ENCODE peak calls at places on chromosomes 7 and 10, in six cellular contexts. One of them, this sample, is unnamed.

GRCh38 chr7:66352071-66352470 is 146.9 kb downstream of the TPST1 start:
- DNase-seq in coronary artery: no peak
- DNase-seq in upper lobe of left lung: no peak
- DNase-seq in GM18507: no peak
- DNase-seq in stromal cell of bone marrow: no peak
- DNase-seq in NCI-H460: no peak
- DNase-seq in this sample: no peak

GRCh38 chr7:76358053-76358477 is 726 bp downstream of the YWHAG start:
- DNase-seq in NCI-H460: no peak
- DNase-seq in coronary artery: no peak
- DNase-seq in GM18507: no peak
- DNase-seq in stromal cell of bone marrow: no peak
- DNase-seq in upper lobe of left lung: no peak
- DNase-seq in this sample: no peak

GRCh38 chr10:17010363-17011145 is 119.1 kb downstream of the CUBN start:
- DNase-seq in coronary artery: no peak
- DNase-seq in stromal cell of bone marrow: no peak
- DNase-seq in GM18507: no peak
- DNase-seq in upper lobe of left lung: no peak
- DNase-seq in NCI-H460: no peak
- DNase-seq in this sample: no peak

GRCh38 chr10:92789067-92789466 is 59.3 kb upstream of the EXOC6 start:
- DNase-seq in coronary artery: no peak
- DNase-seq in NCI-H460: no peak
- DNase-seq in upper lobe of left lung: no peak
- DNase-seq in GM18507: no peak
- DNase-seq in stromal cell of bone marrow: no peak
- DNase-seq in this sample: no peak

GRCh38 chr7:121279060-121279620 is 49.7 kb upstream of the WNT16 start:
- DNase-seq in stromal cell of bone marrow: no peak
- DNase-seq in upper lobe of left lung: no peak
- DNase-seq in NCI-H460: no peak
- DNase-seq in coronary artery: no peak
- DNase-seq in GM18507: no peak
- DNase-seq in this sample: no peak

GRCh38 chr7:4097001-4097609 is 585.0 kb upstream of the FOXK1 start:
- DNase-seq in stromal cell of bone marrow: no peak
- DNase-seq in upper lobe of left lung: no peak
- DNase-seq in GM18507: no peak
- DNase-seq in NCI-H460: no peak
- DNase-seq in coronary artery: no peak
- DNase-seq in this sample: no peak

GRCh38 chr10:22852712-22853353 is 75.0 kb upstream of the ARMC3 start:
- DNase-seq in upper lobe of left lung: no peak
- DNase-seq in GM18507: no peak
- DNase-seq in coronary artery: no peak
- DNase-seq in NCI-H460: no peak
- DNase-seq in stromal cell of bone marrow: no peak
- DNase-seq in this sample: no peak

GRCh38 chr10:23422003-23422411 is 16.9 kb upstream of the OTUD1 start:
- DNase-seq in stromal cell of bone marrow: no peak
- DNase-seq in GM18507: no peak
- DNase-seq in coronary artery: no peak
- DNase-seq in upper lobe of left lung: no peak
- DNase-seq in NCI-H460: no peak
- DNase-seq in this sample: no peak

GRCh38 chr7:81447351-81447952 is 322.4 kb downstream of the HGF start:
- DNase-seq in upper lobe of left lung: no peak
- DNase-seq in stromal cell of bone marrow: peak; percentile 68
- DNase-seq in NCI-H460: peak; percentile 52
- DNase-seq in GM18507: no peak
- DNase-seq in coronary artery: no peak
- DNase-seq in this sample: peak; percentile 81

GRCh38 chr7:121085922-121086321 is 97.4 kb downstream of the CPED1 start:
- DNase-seq in NCI-H460: no peak
- DNase-seq in stromal cell of bone marrow: no peak
- DNase-seq in GM18507: no peak
- DNase-seq in upper lobe of left lung: no peak
- DNase-seq in coronary artery: no peak
- DNase-seq in this sample: peak; percentile 37

GRCh38 chr10:60389413-60390009 is at the start of gene ANK3:
- DNase-seq in coronary artery: no peak
- DNase-seq in GM18507: no peak
- DNase-seq in stromal cell of bone marrow: no peak
- DNase-seq in upper lobe of left lung: no peak
- DNase-seq in NCI-H460: no peak
- DNase-seq in this sample: no peak

GRCh38 chr7:27168265-27168947 is 3.1 kb upstream of the HOXA9 start:
- DNase-seq in GM18507: no peak
- DNase-seq in upper lobe of left lung: peak; percentile 69
- DNase-seq in coronary artery: no peak
- DNase-seq in NCI-H460: no peak
- DNase-seq in stromal cell of bone marrow: no peak
- DNase-seq in this sample: no peak

GRCh38 chr10:95906675-95907453 is 911 bp upstream of the CC2D2B start:
- DNase-seq in upper lobe of left lung: no peak
- DNase-seq in coronary artery: peak; percentile 75
- DNase-seq in NCI-H460: peak; percentile 33
- DNase-seq in GM18507: peak; percentile 11
- DNase-seq in stromal cell of bone marrow: peak; percentile 45
- DNase-seq in this sample: peak; percentile 65

GRCh38 chr10:62376064-62377025 is 2.2 kb downstream of the ZNF365 start:
- DNase-seq in GM18507: no peak
- DNase-seq in NCI-H460: no peak
- DNase-seq in stromal cell of bone marrow: no peak
- DNase-seq in upper lobe of left lung: no peak
- DNase-seq in coronary artery: no peak
- DNase-seq in this sample: no peak

GRCh38 chr7:94561841-94562514 is 52.4 kb downstream of the CASD1 start:
- DNase-seq in NCI-H460: no peak
- DNase-seq in upper lobe of left lung: no peak
- DNase-seq in GM18507: no peak
- DNase-seq in coronary artery: no peak
- DNase-seq in stromal cell of bone marrow: no peak
- DNase-seq in this sample: peak; percentile 20

GRCh38 chr7:73864981-73865711 is 4.2 kb downstream of the TMEM270 start:
- DNase-seq in GM18507: no peak
- DNase-seq in stromal cell of bone marrow: no peak
- DNase-seq in NCI-H460: no peak
- DNase-seq in upper lobe of left lung: peak; percentile 59
- DNase-seq in coronary artery: no peak
- DNase-seq in this sample: no peak

GRCh38 chr7:27872281-27873005 is 132.5 kb downstream of the TAX1BP1 start:
- DNase-seq in upper lobe of left lung: no peak
- DNase-seq in stromal cell of bone marrow: no peak
- DNase-seq in coronary artery: no peak
- DNase-seq in NCI-H460: no peak
- DNase-seq in GM18507: no peak
- DNase-seq in this sample: no peak

GRCh38 chr10:43305881-43306280 is 39.0 kb upstream of the RASGEF1A start:
- DNase-seq in NCI-H460: no peak
- DNase-seq in upper lobe of left lung: no peak
- DNase-seq in coronary artery: no peak
- DNase-seq in stromal cell of bone marrow: peak; percentile 27
- DNase-seq in GM18507: no peak
- DNase-seq in this sample: no peak

GRCh38 chr7:122989041-122989440 is 6.5 kb downstream of the TAS2R16 start:
- DNase-seq in stromal cell of bone marrow: no peak
- DNase-seq in NCI-H460: no peak
- DNase-seq in coronary artery: no peak
- DNase-seq in upper lobe of left lung: no peak
- DNase-seq in GM18507: no peak
- DNase-seq in this sample: no peak

GRCh38 chr7:22718200-22718711 is 8.7 kb upstream of the IL6 start:
- DNase-seq in GM18507: no peak
- DNase-seq in NCI-H460: peak; percentile 99
- DNase-seq in upper lobe of left lung: no peak
- DNase-seq in coronary artery: no peak
- DNase-seq in stromal cell of bone marrow: peak; percentile 91
- DNase-seq in this sample: peak; percentile 95

GRCh38 chr7:139768249-139768824 is 9.5 kb downstream of the HIPK2 start:
- DNase-seq in coronary artery: no peak
- DNase-seq in GM18507: no peak
- DNase-seq in upper lobe of left lung: no peak
- DNase-seq in NCI-H460: no peak
- DNase-seq in stromal cell of bone marrow: no peak
- DNase-seq in this sample: no peak

GRCh38 chr10:116402858-116403257 is 24.8 kb upstream of the PNLIPRP3 start:
- DNase-seq in stromal cell of bone marrow: no peak
- DNase-seq in coronary artery: no peak
- DNase-seq in upper lobe of left lung: no peak
- DNase-seq in GM18507: no peak
- DNase-seq in NCI-H460: no peak
- DNase-seq in this sample: no peak

GRCh38 chr10:74841265-74841973 is 15.0 kb downstream of the KAT6B start:
- DNase-seq in GM18507: no peak
- DNase-seq in upper lobe of left lung: no peak
- DNase-seq in stromal cell of bone marrow: no peak
- DNase-seq in coronary artery: no peak
- DNase-seq in NCI-H460: no peak
- DNase-seq in this sample: no peak

GRCh38 chr10:42790835-42791234 is 8.2 kb downstream of the BMS1 start:
- DNase-seq in NCI-H460: no peak
- DNase-seq in GM18507: no peak
- DNase-seq in upper lobe of left lung: no peak
- DNase-seq in coronary artery: no peak
- DNase-seq in stromal cell of bone marrow: no peak
- DNase-seq in this sample: no peak